ENCODE peak calls at places on chromosomes 11 and 22, in five cellular contexts. One of them, this sample, is unnamed.

GRCh38 chr11:555500-556174 is 4.9 kb downstream of the LMNTD2 start:
- DNase-seq in stimulated activated CD4-positive, alpha-beta T cell treated with anti-CD3 and anti-CD28 coated beads, TNF-alpha, amount 100 ng/mL, for 48 hours: no peak
- DNase-seq in T-helper 2 cell: no peak
- DNase-seq in iris pigment epithelial cell: no peak
- DNase-seq in anterior cingulate cortex: no peak
- DNase-seq in this sample: no peak

GRCh38 chr22:33922268-33922667 is 2.0 kb upstream of the LARGE1 start:
- DNase-seq in anterior cingulate cortex: peak; percentile 38
- DNase-seq in stimulated activated CD4-positive, alpha-beta T cell treated with anti-CD3 and anti-CD28 coated beads, TNF-alpha, amount 100 ng/mL, for 48 hours: no peak
- DNase-seq in iris pigment epithelial cell: peak; percentile 12
- DNase-seq in T-helper 2 cell: peak; percentile 8
- DNase-seq in this sample: no peak

GRCh38 chr11:22163394-22163797 is 29.5 kb upstream of the ANO5 start:
- DNase-seq in iris pigment epithelial cell: peak; percentile 0
- DNase-seq in anterior cingulate cortex: no peak
- DNase-seq in T-helper 2 cell: peak; percentile 0
- DNase-seq in stimulated activated CD4-positive, alpha-beta T cell treated with anti-CD3 and anti-CD28 coated beads, TNF-alpha, amount 100 ng/mL, for 48 hours: no peak
- DNase-seq in this sample: no peak

GRCh38 chr11:73386026-73386425 is 9.8 kb downstream of the RELT start:
- DNase-seq in T-helper 2 cell: no peak
- DNase-seq in anterior cingulate cortex: no peak
- DNase-seq in stimulated activated CD4-positive, alpha-beta T cell treated with anti-CD3 and anti-CD28 coated beads, TNF-alpha, amount 100 ng/mL, for 48 hours: no peak
- DNase-seq in iris pigment epithelial cell: no peak
- DNase-seq in this sample: no peak

GRCh38 chr22:42303304-42304020 is 33.0 kb upstream of the TCF20 start:
- DNase-seq in anterior cingulate cortex: no peak
- DNase-seq in T-helper 2 cell: no peak
- DNase-seq in iris pigment epithelial cell: no peak
- DNase-seq in stimulated activated CD4-positive, alpha-beta T cell treated with anti-CD3 and anti-CD28 coated beads, TNF-alpha, amount 100 ng/mL, for 48 hours: no peak
- DNase-seq in this sample: no peak

GRCh38 chr11:2316169-2316962 is 14.6 kb downstream of the TSPAN32 start:
- DNase-seq in anterior cingulate cortex: no peak
- DNase-seq in T-helper 2 cell: no peak
- DNase-seq in stimulated activated CD4-positive, alpha-beta T cell treated with anti-CD3 and anti-CD28 coated beads, TNF-alpha, amount 100 ng/mL, for 48 hours: no peak
- DNase-seq in iris pigment epithelial cell: no peak
- DNase-seq in this sample: no peak

GRCh38 chr22:45905924-45906865 is 70.8 kb downstream of the WNT7B start:
- DNase-seq in iris pigment epithelial cell: peak; percentile 47
- DNase-seq in T-helper 2 cell: no peak
- DNase-seq in anterior cingulate cortex: no peak
- DNase-seq in stimulated activated CD4-positive, alpha-beta T cell treated with anti-CD3 and anti-CD28 coated beads, TNF-alpha, amount 100 ng/mL, for 48 hours: no peak
- DNase-seq in this sample: no peak

GRCh38 chr22:26134654-26135330 is 34.5 kb upstream of the SEZ6L start:
- DNase-seq in stimulated activated CD4-positive, alpha-beta T cell treated with anti-CD3 and anti-CD28 coated beads, TNF-alpha, amount 100 ng/mL, for 48 hours: no peak
- DNase-seq in iris pigment epithelial cell: no peak
- DNase-seq in T-helper 2 cell: no peak
- DNase-seq in anterior cingulate cortex: no peak
- DNase-seq in this sample: no peak

GRCh38 chr22:50730013-50730891 is 7.8 kb upstream of the ACR start:
- DNase-seq in stimulated activated CD4-positive, alpha-beta T cell treated with anti-CD3 and anti-CD28 coated beads, TNF-alpha, amount 100 ng/mL, for 48 hours: no peak
- DNase-seq in anterior cingulate cortex: no peak
- DNase-seq in T-helper 2 cell: no peak
- DNase-seq in iris pigment epithelial cell: no peak
- DNase-seq in this sample: no peak

This sample was measured in GM18507.